ENCODE peak calls at places on chromosome 9, in seven cellular contexts. P, V, Q, N, J, M and X are unnamed samples.

GRCh38 chr9:17793713-17794622 is 215.1 kb downstream of the SH3GL2 start:
- DNase-seq in P (no peak), V (no peak), M (no peak), N (peak; percentile 15), Q (no peak), J (peak; percentile 8), X (no peak)

GRCh38 chr9:6076856-6077255 is 61.4 kb upstream of the RANBP6 start:
- DNase-seq in P (no peak), Q (no peak), J (no peak), V (no peak), N (no peak), M (no peak), X (no peak)

GRCh38 chr9:13728121-13728520 is 448.6 kb upstream of the MPDZ start:
- DNase-seq in J (no peak), Q (peak; percentile 42), M (no peak), P (no peak), N (no peak), V (no peak), X (peak; percentile 19)

GRCh38 chr9:73806876-73807275 is 655.2 kb downstream of the ANXA1 start:
- DNase-seq in P (no peak), N (peak; percentile 80), M (no peak), V (no peak), Q (no peak), J (no peak), X (no peak)

GRCh38 chr9:73155968-73156592 is 4.4 kb downstream of the ANXA1 start:
- DNase-seq in P (no peak), Q (no peak), M (no peak), J (no peak), N (no peak), V (no peak), X (no peak)

GRCh38 chr9:91896513-91897121 is 53.4 kb downstream of the ROR2 start:
- DNase-seq in V (no peak), Q (peak; percentile 79), J (no peak), M (peak; percentile 58), N (peak; percentile 65), P (peak; percentile 72), X (peak; percentile 68)

GRCh38 chr9:88818495-88819201 is 172.6 kb upstream of the S1PR3 start:
- DNase-seq in V (peak; percentile 54), Q (peak; percentile 16), N (peak; percentile 72), M (no peak), J (no peak), P (no peak), X (no peak)

GRCh38 chr9:117687532-117687931 is 16.7 kb upstream of the TLR4 start:
- DNase-seq in N (no peak), Q (no peak), V (no peak), P (no peak), M (no peak), J (no peak), X (no peak)

GRCh38 chr9:124752967-124753366 is 18.1 kb downstream of the NR6A1 start:
- DNase-seq in P (peak; percentile 47), N (peak; percentile 70), V (no peak), Q (peak; percentile 64), J (no peak), M (no peak), X (peak; percentile 73)

GRCh38 chr9:17216011-17216410 is 81.2 kb downstream of the CNTLN start:
- DNase-seq in P (no peak), J (no peak), N (no peak), V (no peak), M (no peak), Q (no peak), X (peak; percentile 65)

GRCh38 chr9:99172129-99173091 is 49.3 kb downstream of the ALG2 start:
- DNase-seq in J (no peak), P (no peak), N (no peak), V (no peak), Q (peak; percentile 77), M (no peak), X (peak; percentile 73)

GRCh38 chr9:131854334-131854733 is 114.5 kb upstream of the RAPGEF1 start:
- DNase-seq in M (no peak), Q (no peak), V (no peak), N (peak; percentile 26), P (no peak), J (no peak), X (no peak)

GRCh38 chr9:114350636-114351396 is 21.1 kb downstream of the ORM2 start:
- DNase-seq in P (no peak), N (no peak), M (no peak), V (no peak), J (no peak), Q (no peak), X (no peak)

GRCh38 chr9:127183814-127184582 is 61.6 kb upstream of the ANGPTL2 start:
- DNase-seq in N (peak; percentile 82), J (no peak), V (peak; percentile 93), Q (no peak), M (no peak), P (peak; percentile 64), X (no peak)

GRCh38 chr9:111153973-111154590 is 115.8 kb upstream of the LPAR1 start:
- DNase-seq in P (no peak), N (peak; percentile 42), V (no peak), Q (peak; percentile 28), J (no peak), M (no peak), X (peak; percentile 69)

GRCh38 chr9:81526587-81526986 is 162.8 kb downstream of the TLE1 start:
- DNase-seq in J (no peak), V (peak; percentile 76), Q (peak; percentile 82), P (peak; percentile 67), N (peak; percentile 94), M (no peak), X (peak; percentile 69)

GRCh38 chr9:96009690-96010477 is 134.4 kb downstream of the ERCC6L2 start:
- DNase-seq in J (no peak), V (no peak), M (no peak), Q (peak; percentile 78), P (no peak), N (peak; percentile 28), X (peak; percentile 63)

GRCh38 chr9:92512622-92513021 is 23.2 kb downstream of the ECM2 start:
- DNase-seq in J (no peak), Q (no peak), M (no peak), P (no peak), N (peak; percentile 77), V (no peak), X (no peak)

GRCh38 chr9:101533334-101534187 is at the start of gene RNF20:
- DNase-seq in M (peak; percentile 100), V (peak; percentile 99), Q (peak; percentile 99), J (peak; percentile 100), N (peak; percentile 99), P (peak; percentile 90), X (peak; percentile 96)

GRCh38 chr9:127569819-127570401 is 42.2 kb upstream of the STXBP1 start:
- DNase-seq in P (no peak), J (no peak), Q (peak; percentile 98), N (no peak), V (no peak), M (no peak), X (peak; percentile 86)

GRCh38 chr9:121895836-121896544 is 197.1 kb downstream of the TTLL11 start:
- DNase-seq in J (no peak), M (peak; percentile 49), Q (peak; percentile 47), V (no peak), N (peak; percentile 59), P (no peak), X (peak; percentile 57)

GRCh38 chr9:105050296-105050695 is 122.3 kb upstream of the ABCA1 start:
- DNase-seq in V (no peak), M (no peak), J (no peak), Q (peak; percentile 75), N (no peak), P (no peak), X (peak; percentile 37)

GRCh38 chr9:89458768-89459496 is 39.0 kb downstream of the SEMA4D start:
- DNase-seq in P (no peak), M (no peak), Q (no peak), N (no peak), J (no peak), V (no peak), X (no peak)

GRCh38 chr9:114611516-114612271 is 603 bp downstream of the TMEM268 start:
- DNase-seq in P (no peak), N (peak; percentile 85), Q (peak; percentile 60), M (peak; percentile 65), V (peak; percentile 41), J (no peak), X (no peak)

GRCh38 chr9:7083192-7083591 is 325.4 kb downstream of the KDM4C start:
- DNase-seq in Q (no peak), M (no peak), N (no peak), V (no peak), P (no peak), J (no peak), X (no peak)

GRCh38 chr9:91192379-91192775 is 169.3 kb downstream of the AUH start:
- DNase-seq in J (no peak), Q (no peak), M (no peak), N (peak; percentile 65), P (no peak), V (no peak), X (peak; percentile 68)

GRCh38 chr9:134966270-134966669 is 48.6 kb upstream of the FCN1 start:
- DNase-seq in P (no peak), N (no peak), V (no peak), Q (no peak), J (no peak), M (no peak), X (no peak)

GRCh38 chr9:83707518-83707767 is 315 bp downstream of the UBQLN1 start:
- DNase-seq in N (no peak), J (no peak), Q (peak; percentile 85), M (no peak), P (peak; percentile 24), V (peak; percentile 50), X (peak; percentile 52)

GRCh38 chr9:91391426-91392217 is 29.9 kb upstream of the AUH start:
- DNase-seq in M (no peak), P (no peak), Q (no peak), J (no peak), N (no peak), V (peak; percentile 33), X (peak; percentile 7)

GRCh38 chr9:4424891-4425290 is 65.4 kb upstream of the SLC1A1 start:
- DNase-seq in M (no peak), Q (no peak), J (no peak), N (no peak), P (no peak), V (no peak), X (no peak)